ENCODE peak calls at places on chromosomes 11 and 22, in five cellular contexts. Q is right lobe of liver, Y is stomach, Z is breast epithelium, L is uterus. M is an unnamed sample.

GRCh38 chr11:122204206-122204605 is 88.2 kb upstream of the BLID start:
- DNase-seq in Q (no peak), Y (no peak), Z (no peak), L (no peak), M (no peak)

GRCh38 chr11:82722236-82722635 is 11.4 kb downstream of the FAM181B start:
- DNase-seq in Z (no peak), L (no peak), Y (no peak), Q (no peak), M (no peak)

GRCh38 chr22:45510376-45511232 is 7.9 kb downstream of the FBLN1 start:
- DNase-seq in Y (no peak), Z (no peak), Q (no peak), L (no peak), M (no peak)

GRCh38 chr11:106706355-106706754 is 311.9 kb downstream of the GUCY1A2 start:
- DNase-seq in Y (no peak), Z (no peak), Q (no peak), L (no peak), M (no peak)

GRCh38 chr11:23866641-23867040 is 630.2 kb upstream of the LUZP2 start:
- DNase-seq in L (no peak), Q (no peak), Z (no peak), Y (no peak), M (no peak)

GRCh38 chr11:12380565-12381325 is 3.4 kb downstream of the PARVA start:
- DNase-seq in Q (no peak), Y (no peak), L (no peak), Z (no peak), M (no peak)

GRCh38 chr11:95076416-95076815 is 9.7 kb downstream of the SRSF8 start:
- DNase-seq in Z (peak), Y (peak), Q (no peak), L (peak), M (peak)

GRCh38 chr11:115984228-115984627 is 480.0 kb upstream of the CADM1 start:
- DNase-seq in L (no peak), Y (no peak), Q (no peak), Z (no peak), M (no peak)

GRCh38 chr11:126375726-126376125 is 20.2 kb downstream of the ST3GAL4 start:
- DNase-seq in Y (no peak), L (no peak), Z (no peak), Q (no peak), M (no peak)

GRCh38 chr11:66885469-66886316 is 28.8 kb downstream of the LRFN4 start:
- DNase-seq in Z (no peak), L (no peak), Y (peak), Q (no peak), M (peak)

GRCh38 chr11:69010361-69010891 is 2.6 kb downstream of the MRGPRF start:
- DNase-seq in Y (no peak), Z (no peak), L (no peak), Q (no peak), M (no peak)

GRCh38 chr11:64500176-64501013 is 90.6 kb upstream of the SLC22A12 start:
- DNase-seq in Y (no peak), Q (no peak), Z (no peak), L (no peak), M (no peak)
- TF ChIP-seq POLR2A in Y (no peak), Q (no peak), Z (no peak), L (no peak), M (no peak)

DNA sequence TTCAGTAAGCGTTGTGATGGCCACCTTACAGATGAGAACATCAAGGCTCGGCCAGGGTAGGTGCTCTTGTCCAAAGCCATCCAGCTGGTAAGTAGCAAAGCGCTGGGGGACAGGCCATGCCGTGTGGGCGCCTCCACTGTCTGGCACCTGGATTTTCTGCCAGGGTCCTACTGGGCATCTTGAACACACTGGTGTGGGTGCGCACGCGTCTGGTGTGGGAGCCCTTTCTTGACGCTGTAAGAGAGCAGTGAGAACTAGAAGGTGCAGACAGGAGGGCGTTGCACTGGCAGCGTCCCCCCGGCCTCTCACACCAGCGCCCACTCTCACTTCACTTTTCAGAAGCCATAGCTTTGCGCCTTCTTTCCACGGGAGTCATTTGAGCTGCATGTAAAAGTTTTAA is 296.6 kb downstream of the TBC1D22A start:
- DNase-seq in Z (no peak), Q (no peak), L (no peak), Y (no peak), M (no peak)
- H3K4me3 ChIP-seq in Z (no peak), Q (no peak), L (no peak), Y (no peak), M (no peak)

DNA sequence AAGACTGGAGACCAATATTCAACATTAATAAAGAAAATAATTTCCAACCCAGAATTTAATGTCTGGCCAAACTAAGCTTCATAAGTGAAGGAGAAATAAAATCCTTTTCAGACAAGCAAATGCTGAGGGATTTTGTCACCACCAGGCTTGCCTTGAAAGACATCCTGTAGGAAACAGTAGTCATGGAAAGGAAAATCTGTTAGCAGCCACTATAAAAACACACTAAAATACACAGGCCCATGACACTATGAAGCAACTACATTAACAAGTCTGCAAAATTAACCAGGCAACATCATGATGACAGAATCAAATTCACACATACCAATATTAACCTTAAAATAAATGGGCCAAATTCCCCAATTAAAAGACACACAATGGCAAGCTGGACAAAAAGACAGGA is 2.4 kb upstream of the CASP4 start:
- DNase-seq in L (no peak), Y (no peak), Q (no peak), Z (no peak), M (no peak)
- TF ChIP-seq POLR2A in L (no peak), Y (no peak), Q (no peak), Z (no peak), M (no peak)

GRCh38 chr11:124717786-124718634 is 21.7 kb upstream of the NRGN start:
- DNase-seq in Y (no peak), Z (no peak), Q (no peak), L (no peak), M (no peak)
- H3K4me3 ChIP-seq in Y (peak), Z (peak), Q (peak), L (peak), M (peak)

GRCh38 chr11:85854557-85855340 is 434 bp upstream of the CCDC83 start:
- DNase-seq in Y (peak), Z (peak), Q (peak), L (peak), M (peak)
- TF ChIP-seq POLR2A in Y (peak), Z (no peak), Q (no peak), L (no peak), M (no peak)